ENCODE peak calls at places on chromosomes 12 and 14, in nine cellular contexts. M, R, Z, H, V, A, P, W and K are unnamed samples.

GRCh38 chr14:70208380-70208779 is 19.6 kb upstream of the SLC8A3 start:
- DNase-seq in M (no peak), R (no peak), Z (no peak), H (no peak), V (no peak), A (no peak), P (no peak), W (no peak), K (no peak)

GRCh38 chr12:19387182-19387581 is 52.1 kb upstream of the AEBP2 start:
- DNase-seq in M (no peak), R (no peak), Z (no peak), H (no peak), V (no peak), A (no peak), P (no peak), W (no peak), K (no peak)

GRCh38 chr12:53096089-53096741 is 1.3 kb upstream of the IGFBP6 start:
- DNase-seq in M (no peak), R (no peak), Z (no peak), H (peak), V (no peak), A (no peak), P (peak), W (no peak), K (peak)

GRCh38 chr14:28770574-28770973 is 4.0 kb downstream of the FOXG1 start:
- DNase-seq in M (no peak), R (no peak), Z (no peak), H (no peak), V (no peak), A (no peak), P (no peak), W (no peak), K (no peak)

GRCh38 chr12:2147335-2147734 is 94.5 kb downstream of the CACNA1C start:
- DNase-seq in M (no peak), R (no peak), Z (no peak), H (no peak), V (no peak), A (no peak), P (no peak), W (no peak), K (no peak)

GRCh38 chr12:6211421-6211869 is 11.2 kb downstream of the CD9 start:
- DNase-seq in M (no peak), R (no peak), Z (no peak), H (no peak), V (no peak), A (no peak), P (no peak), W (no peak), K (peak)

GRCh38 chr14:91964724-91965123 is 17.2 kb upstream of the FBLN5 start:
- DNase-seq in M (no peak), R (no peak), Z (no peak), H (no peak), V (no peak), A (no peak), P (no peak), W (no peak), K (no peak)

GRCh38 chr14:24889843-24890242 is 160.1 kb downstream of the STXBP6 start:
- DNase-seq in M (no peak), R (no peak), Z (no peak), H (no peak), V (no peak), A (no peak), P (no peak), W (no peak), K (no peak)

GRCh38 chr12:110073049-110073831 is 24.9 kb upstream of the C12orf76 start:
- DNase-seq in M (no peak), R (peak), Z (peak), H (no peak), V (peak), A (peak), P (peak), W (no peak), K (no peak)

GRCh38 chr14:59585891-59586554 is 9.4 kb upstream of the CCDC175 start:
- DNase-seq in M (no peak), R (no peak), Z (no peak), H (no peak), V (no peak), A (no peak), P (no peak), W (no peak), K (peak)

GRCh38 chr14:77485901-77486678 is 12.5 kb downstream of the ISM2 start:
- DNase-seq in M (no peak), R (no peak), Z (no peak), H (no peak), V (no peak), A (no peak), P (no peak), W (no peak), K (no peak)

GRCh38 chr12:128008341-128008740 is 258.6 kb upstream of the TMEM132C start:
- DNase-seq in M (no peak), R (no peak), Z (no peak), H (no peak), V (no peak), A (no peak), P (no peak), W (no peak), K (no peak)

GRCh38 chr14:73795974-73796373 is 55.7 kb upstream of the PTGR2 start:
- DNase-seq in M (no peak), R (no peak), Z (no peak), H (no peak), V (no peak), A (no peak), P (no peak), W (no peak), K (no peak)

GRCh38 chr14:50677527-50678063 is 9.5 kb upstream of the SAV1 start:
- DNase-seq in M (no peak), R (no peak), Z (no peak), H (no peak), V (no peak), A (no peak), P (no peak), W (no peak), K (no peak)

GRCh38 chr14:87794566-87794965 is 198.4 kb downstream of the GALC start:
- DNase-seq in M (no peak), R (no peak), Z (no peak), H (no peak), V (no peak), A (no peak), P (no peak), W (no peak), K (no peak)

GRCh38 chr12:112182499-112182898 is 57.1 kb downstream of the TRAFD1 start:
- DNase-seq in M (no peak), R (no peak), Z (no peak), H (no peak), V (no peak), A (peak), P (peak), W (no peak), K (no peak)

GRCh38 chr14:21093769-21094681 is 4.4 kb downstream of the ZNF219 start:
- DNase-seq in M (no peak), R (no peak), Z (no peak), H (no peak), V (no peak), A (no peak), P (no peak), W (no peak), K (no peak)

GRCh38 chr12:13465641-13466040 is 269.1 kb downstream of the EMP1 start:
- DNase-seq in M (no peak), R (no peak), Z (no peak), H (no peak), V (no peak), A (no peak), P (no peak), W (no peak), K (no peak)

GRCh38 chr14:92956961-92957360 is 34.0 kb downstream of the CHGA start:
- DNase-seq in M (no peak), R (no peak), Z (no peak), H (no peak), V (no peak), A (no peak), P (peak), W (no peak), K (no peak)

GRCh38 chr14:25411933-25412757 is 362.2 kb upstream of the STXBP6 start:
- DNase-seq in M (no peak), R (peak), Z (no peak), H (no peak), V (no peak), A (peak), P (no peak), W (no peak), K (no peak)

GRCh38 chr12:101924647-101925046 is 47.3 kb downstream of the DRAM1 start:
- DNase-seq in M (no peak), R (no peak), Z (no peak), H (no peak), V (no peak), A (no peak), P (no peak), W (no peak), K (no peak)

GRCh38 chr14:88639221-88639620 is 76.4 kb downstream of the ZC3H14 start:
- DNase-seq in M (no peak), R (no peak), Z (no peak), H (no peak), V (no peak), A (no peak), P (no peak), W (no peak), K (no peak)

GRCh38 chr12:46222642-46223041 is 46.2 kb downstream of the SLC38A1 start:
- DNase-seq in M (no peak), R (no peak), Z (no peak), H (no peak), V (no peak), A (no peak), P (no peak), W (no peak), K (no peak)

GRCh38 chr12:95548056-95548538 is 3.2 kb downstream of the USP44 start:
- DNase-seq in M (no peak), R (no peak), Z (peak), H (peak), V (peak), A (peak), P (peak), W (peak), K (no peak)

GRCh38 chr12:85698937-85699336 is 137.3 kb downstream of the RASSF9 start:
- DNase-seq in M (no peak), R (no peak), Z (no peak), H (no peak), V (no peak), A (no peak), P (no peak), W (no peak), K (no peak)

GRCh38 chr14:73823339-73823885 is 28.2 kb upstream of the PTGR2 start:
- DNase-seq in M (no peak), R (no peak), Z (no peak), H (no peak), V (no peak), A (no peak), P (no peak), W (no peak), K (no peak)

GRCh38 chr14:21231020-21231652 is 38.1 kb downstream of the HNRNPC start:
- DNase-seq in M (no peak), R (no peak), Z (no peak), H (no peak), V (no peak), A (no peak), P (no peak), W (no peak), K (no peak)

GRCh38 chr14:35400707-35401421 is 3.7 kb downstream of the NFKBIA start:
- DNase-seq in M (no peak), R (no peak), Z (no peak), H (no peak), V (peak), A (no peak), P (no peak), W (peak), K (no peak)

GRCh38 chr12:78189656-78190055 is 359.0 kb downstream of the NAV3 start:
- DNase-seq in M (no peak), R (no peak), Z (no peak), H (no peak), V (no peak), A (no peak), P (no peak), W (no peak), K (no peak)

GRCh38 chr14:61526405-61527312 is 168.7 kb upstream of the HIF1A start:
- DNase-seq in M (no peak), R (no peak), Z (no peak), H (no peak), V (peak), A (no peak), P (no peak), W (no peak), K (no peak)

GRCh38 chr12:42130670-42131402 is 13.8 kb downstream of the GXYLT1 start:
- DNase-seq in M (no peak), R (no peak), Z (no peak), H (peak), V (no peak), A (no peak), P (no peak), W (no peak), K (no peak)

GRCh38 chr14:58663494-58664111 is 25.8 kb downstream of the DACT1 start:
- DNase-seq in M (no peak), R (no peak), Z (no peak), H (no peak), V (no peak), A (no peak), P (no peak), W (no peak), K (no peak)

GRCh38 chr14:103597623-103598372 is 31.2 kb upstream of the KLC1 start:
- DNase-seq in M (no peak), R (no peak), Z (no peak), H (peak), V (no peak), A (peak), P (no peak), W (no peak), K (peak)

GRCh38 chr12:112025808-112026375 is 12.7 kb downstream of the ERP29 start:
- DNase-seq in M (no peak), R (no peak), Z (no peak), H (no peak), V (no peak), A (no peak), P (no peak), W (no peak), K (no peak)